ENCODE peak calls at places on chromosome 4, in seven cellular contexts. E is lower lobe of right lung, Z is A549, H is cardiac fibroblast, M is esophagus muscularis mucosa, W is AG04450, D is ovary. T is an unnamed sample.

GRCh38 chr4:59655996-59656395 is 1544.1 kb upstream of the ADGRL3 start:
- DNase-seq in E (no peak), Z (no peak), H (no peak), M (no peak), W (no peak), D (peak), T (no peak)

GRCh38 chr4:86876894-86877685 is 15.1 kb downstream of the C4orf36 start:
- DNase-seq in E (no peak), Z (no peak), H (no peak), M (no peak), W (no peak), D (no peak), T (no peak)

GRCh38 chr4:153555730-153556440 is 89.7 kb downstream of the TMEM131L start:
- DNase-seq in E (no peak), Z (no peak), H (peak), M (peak), W (peak), D (peak), T (no peak)

GRCh38 chr4:26140150-26140898 is 180.5 kb upstream of the RBPJ start:
- DNase-seq in E (no peak), Z (no peak), H (no peak), M (no peak), W (no peak), D (no peak), T (no peak)

GRCh38 chr4:170990989-170991589 is 822.1 kb upstream of the GALNTL6 start:
- DNase-seq in E (no peak), Z (peak), H (no peak), M (no peak), W (no peak), D (no peak), T (peak)

GRCh38 chr4:174318829-174319764 is 35.4 kb downstream of the CEP44 start:
- DNase-seq in E (no peak), Z (peak), H (peak), M (no peak), W (no peak), D (no peak), T (peak)

GRCh38 chr4:5770051-5770450 is 59.0 kb downstream of the EVC start:
- DNase-seq in E (no peak), Z (no peak), H (no peak), M (no peak), W (no peak), D (no peak), T (no peak)

GRCh38 chr4:127623755-127624087 is 9.0 kb upstream of the INTU start:
- DNase-seq in E (no peak), Z (peak), H (peak), M (no peak), W (no peak), D (peak), T (no peak)

GRCh38 chr4:121789960-121790829 is 10.9 kb upstream of the EXOSC9 start:
- DNase-seq in E (no peak), Z (no peak), H (peak), M (no peak), W (peak), D (no peak), T (no peak)

GRCh38 chr4:105186701-105187158 is 40.1 kb downstream of the TET2 start:
- DNase-seq in E (no peak), Z (no peak), H (peak), M (no peak), W (no peak), D (no peak), T (no peak)

GRCh38 chr4:147822128-147822527 is 90.2 kb downstream of the ARHGAP10 start:
- DNase-seq in E (peak), Z (peak), H (peak), M (peak), W (no peak), D (peak), T (no peak)

GRCh38 chr4:173534439-173534838 is 4.4 kb upstream of the HAND2 start:
- DNase-seq in E (no peak), Z (no peak), H (no peak), M (no peak), W (no peak), D (no peak), T (no peak)

GRCh38 chr4:168618577-168619265 is 121.9 kb downstream of the PALLD start:
- DNase-seq in E (no peak), Z (peak), H (no peak), M (no peak), W (no peak), D (no peak), T (no peak)

GRCh38 chr4:41880840-41881831 is 54.1 kb upstream of the TMEM33 start:
- DNase-seq in E (no peak), Z (no peak), H (peak), M (no peak), W (no peak), D (no peak), T (no peak)

GRCh38 chr4:41258783-41259182 is 2.1 kb downstream of the UCHL1 start:
- DNase-seq in E (no peak), Z (peak), H (peak), M (no peak), W (peak), D (peak), T (no peak)

GRCh38 chr4:145731026-145731425 is 51.1 kb downstream of the C4orf51 start:
- DNase-seq in E (no peak), Z (peak), H (peak), M (no peak), W (peak), D (no peak), T (no peak)

GRCh38 chr4:106355193-106355592 is 13.4 kb downstream of the GIMD1 start:
- DNase-seq in E (no peak), Z (no peak), H (peak), M (no peak), W (no peak), D (no peak), T (no peak)

GRCh38 chr4:180960758-180961401 is 1282.3 kb upstream of the TENM3 start:
- DNase-seq in E (no peak), Z (no peak), H (no peak), M (no peak), W (no peak), D (no peak), T (no peak)

GRCh38 chr4:71389149-71389840 is 50.5 kb downstream of the SLC4A4 start:
- DNase-seq in E (no peak), Z (peak), H (peak), M (no peak), W (peak), D (no peak), T (no peak)

GRCh38 chr4:2254665-2255500 is 7.0 kb downstream of the MXD4 start:
- DNase-seq in E (peak), Z (no peak), H (no peak), M (peak), W (no peak), D (no peak), T (no peak)

GRCh38 chr4:182916483-182917181 is 554 bp downstream of the DCTD start:
- DNase-seq in E (peak), Z (peak), H (peak), M (no peak), W (no peak), D (peak), T (no peak)

GRCh38 chr4:182914357-182914756 is 2.8 kb downstream of the DCTD start:
- DNase-seq in E (no peak), Z (no peak), H (no peak), M (no peak), W (no peak), D (no peak), T (no peak)

GRCh38 chr4:182918791-182919302 is 1.7 kb upstream of the DCTD start:
- DNase-seq in E (no peak), Z (no peak), H (no peak), M (no peak), W (no peak), D (no peak), T (peak)

GRCh38 chr4:182918044-182918607 is 940 bp upstream of the DCTD start:
- DNase-seq in E (no peak), Z (no peak), H (no peak), M (no peak), W (no peak), D (no peak), T (peak)

GRCh38 chr4:182917182-182918043 is at the start of gene DCTD:
- DNase-seq in E (peak), Z (peak), H (peak), M (no peak), W (no peak), D (peak), T (peak)
- TF ChIP-seq CTCF in E (peak), Z (peak), H (peak), M (peak), W (peak), D (no peak), T (peak)

DNA sequence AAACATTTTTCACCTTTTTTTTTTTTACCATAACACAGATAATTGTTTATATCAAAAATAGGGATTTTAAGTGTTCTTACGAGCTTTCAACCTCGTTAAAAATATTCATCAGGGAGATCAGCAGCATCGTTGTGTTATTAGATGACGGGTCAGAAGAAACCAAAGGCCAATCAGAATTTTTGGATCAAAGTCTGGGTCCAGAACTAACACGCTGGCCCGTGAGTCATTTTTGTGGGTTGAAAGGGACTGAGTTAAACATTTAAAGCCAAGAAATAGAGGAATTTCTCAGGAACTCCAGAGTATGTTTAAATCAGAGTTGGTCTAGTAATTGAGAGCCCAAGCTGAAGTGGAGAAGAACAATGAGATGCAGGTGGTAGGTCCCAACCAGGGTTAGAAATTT is 170.8 kb downstream of the TLL1 start:
- DNase-seq in E (no peak), Z (no peak), H (no peak), M (no peak), W (no peak), D (no peak), T (no peak)
- H3K4me3 ChIP-seq in E (no peak), Z (no peak), H (no peak), M (no peak), W (no peak), D (no peak), T (no peak)

GRCh38 chr4:136867465-136867864 is 664.8 kb downstream of the PCDH18 start:
- DNase-seq in E (no peak), Z (no peak), H (no peak), M (no peak), W (no peak), D (no peak), T (no peak)
- TF ChIP-seq CTCF in E (no peak), Z (no peak), H (no peak), M (no peak), W (no peak), D (no peak), T (no peak)

GRCh38 chr4:79598801-79599200 is 190.8 kb upstream of the GK2 start:
- DNase-seq in E (no peak), Z (no peak), H (no peak), M (no peak), W (no peak), D (no peak), T (no peak)

GRCh38 chr4:79603681-79604080 is 195.7 kb upstream of the GK2 start:
- DNase-seq in E (no peak), Z (no peak), H (no peak), M (no peak), W (no peak), D (no peak), T (no peak)

GRCh38 chr4:79607979-79608378 is 200.0 kb upstream of the GK2 start:
- DNase-seq in E (no peak), Z (no peak), H (no peak), M (no peak), W (no peak), D (no peak), T (no peak)

GRCh38 chr4:79599691-79600090 is 191.7 kb upstream of the GK2 start:
- DNase-seq in E (no peak), Z (no peak), H (no peak), M (no peak), W (no peak), D (no peak), T (no peak)

DNA sequence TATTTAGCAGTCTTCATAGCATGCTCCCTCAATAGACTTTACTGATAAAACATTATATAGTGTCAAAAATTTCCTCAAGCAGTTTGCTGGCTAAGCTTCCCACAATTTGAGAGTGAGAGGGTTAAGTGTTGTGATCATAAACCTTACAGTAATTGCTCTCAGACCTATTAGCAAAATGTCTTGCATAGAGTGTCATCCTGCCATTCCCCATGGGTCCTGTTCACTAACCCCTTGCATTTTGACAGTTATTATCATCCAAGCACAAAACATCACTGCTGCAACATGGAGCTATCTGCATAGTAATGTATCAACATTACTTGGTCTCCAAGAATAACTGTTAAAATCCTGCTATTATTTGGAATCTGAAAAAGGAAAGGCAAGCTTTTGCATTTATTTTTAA is 196.1 kb upstream of the GK2 start:
- DNase-seq in E (no peak), Z (no peak), H (no peak), M (no peak), W (no peak), D (no peak), T (no peak)
- H3K4me3 ChIP-seq in E (no peak), Z (no peak), H (no peak), M (no peak), W (no peak), D (no peak), T (no peak)

GRCh38 chr4:110589297-110589696 is 33.6 kb downstream of the PITX2 start:
- DNase-seq in E (no peak), Z (no peak), H (no peak), M (no peak), W (no peak), D (no peak), T (no peak)

GRCh38 chr4:110587666-110588285 is 35.1 kb downstream of the PITX2 start:
- DNase-seq in E (no peak), Z (no peak), H (no peak), M (no peak), W (no peak), D (no peak), T (no peak)

DNA sequence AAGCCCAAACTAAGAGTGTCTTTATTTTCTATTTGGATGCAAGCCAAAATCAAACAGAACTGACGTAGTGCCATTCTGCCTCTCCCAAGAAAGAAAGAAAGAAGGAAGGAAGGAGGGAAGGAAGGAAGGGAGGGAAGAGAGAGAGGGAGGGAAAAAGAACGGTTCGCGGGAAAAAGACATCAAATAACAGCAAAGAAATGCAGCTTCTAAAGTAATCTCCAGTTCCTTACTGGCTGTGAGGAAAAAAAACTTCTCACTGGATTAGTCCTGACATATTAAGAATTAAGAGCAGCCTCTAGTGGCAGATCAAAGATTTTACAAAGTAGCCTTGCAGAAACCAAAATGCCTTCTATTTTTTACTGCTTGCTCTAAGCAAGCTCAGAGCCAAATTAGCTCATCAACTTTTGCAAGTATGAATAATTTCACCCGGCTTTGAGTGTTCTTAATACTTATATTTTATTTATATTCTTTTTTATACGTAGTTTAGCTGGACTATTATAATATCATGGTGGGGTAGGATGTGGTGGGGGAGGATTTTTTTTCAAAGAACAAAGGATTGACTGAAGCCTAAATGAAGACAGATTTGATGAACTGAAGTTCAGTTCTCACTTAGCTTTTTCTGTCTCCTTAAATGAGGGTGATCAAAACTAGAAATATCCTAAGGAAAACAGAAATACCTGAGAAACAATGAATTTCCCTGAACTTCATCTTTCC is 36.6 kb downstream of the PITX2 start:
- DNase-seq in E (no peak), Z (peak), H (peak), M (no peak), W (peak), D (no peak), T (no peak)
- TF ChIP-seq CTCF in E (peak), Z (peak), H (peak), M (peak), W (peak), D (no peak), T (peak)

GRCh38 chr4:40152642-40153041 is 44.2 kb upstream of the RHOH start:
- DNase-seq in E (no peak), Z (no peak), H (no peak), M (no peak), W (no peak), D (no peak), T (no peak)
- H3K4me3 ChIP-seq in E (no peak), Z (no peak), H (no peak), M (no peak), W (no peak), D (no peak), T (no peak)

T was measured in GM12864.